ENCODE peak calls at places on chromosomes 4 and X, in ten cellular contexts. One of them, this sample, is unnamed.

GRCh38 chrX:10795721-10796120 is 175.3 kb upstream of the MID1 start:
- DNase-seq in choroid plexus epithelial cell: no peak
- DNase-seq in BJ: no peak
- DNase-seq in tibial nerve: no peak
- DNase-seq in cardiac fibroblast: peak
- DNase-seq in neural crest cell: no peak
- DNase-seq in CD14-positive monocyte: no peak
- DNase-seq in thoracic aorta: no peak
- DNase-seq in AG04450: no peak
- DNase-seq in GM23338: no peak
- DNase-seq in this sample: no peak

GRCh38 chr4:185879666-185880312 is 67.8 kb upstream of the SORBS2 start:
- DNase-seq in choroid plexus epithelial cell: no peak
- DNase-seq in BJ: no peak
- DNase-seq in tibial nerve: no peak
- DNase-seq in cardiac fibroblast: no peak
- DNase-seq in neural crest cell: no peak
- DNase-seq in CD14-positive monocyte: no peak
- DNase-seq in thoracic aorta: no peak
- DNase-seq in AG04450: no peak
- DNase-seq in GM23338: no peak
- DNase-seq in this sample: no peak

GRCh38 chr4:187711586-187711985 is 284.0 kb upstream of the ZFP42 start:
- DNase-seq in choroid plexus epithelial cell: no peak
- DNase-seq in BJ: no peak
- DNase-seq in tibial nerve: no peak
- DNase-seq in cardiac fibroblast: no peak
- DNase-seq in neural crest cell: no peak
- DNase-seq in CD14-positive monocyte: no peak
- DNase-seq in thoracic aorta: no peak
- DNase-seq in AG04450: no peak
- DNase-seq in GM23338: no peak
- DNase-seq in this sample: no peak

GRCh38 chr4:31727030-31727429 is 1006.9 kb downstream of the PCDH7 start:
- DNase-seq in choroid plexus epithelial cell: no peak
- DNase-seq in BJ: no peak
- DNase-seq in tibial nerve: no peak
- DNase-seq in cardiac fibroblast: no peak
- DNase-seq in neural crest cell: no peak
- DNase-seq in CD14-positive monocyte: no peak
- DNase-seq in thoracic aorta: no peak
- DNase-seq in AG04450: no peak
- DNase-seq in GM23338: no peak
- DNase-seq in this sample: no peak

GRCh38 chrX:82127228-82128123 is 925.6 kb downstream of the SH3BGRL start:
- DNase-seq in choroid plexus epithelial cell: no peak
- DNase-seq in BJ: no peak
- DNase-seq in tibial nerve: no peak
- DNase-seq in cardiac fibroblast: no peak
- DNase-seq in neural crest cell: no peak
- DNase-seq in CD14-positive monocyte: no peak
- DNase-seq in thoracic aorta: no peak
- DNase-seq in AG04450: no peak
- DNase-seq in GM23338: no peak
- DNase-seq in this sample: peak

GRCh38 chr4:31657859-31658258 is 937.7 kb downstream of the PCDH7 start:
- DNase-seq in choroid plexus epithelial cell: peak
- DNase-seq in BJ: peak
- DNase-seq in tibial nerve: no peak
- DNase-seq in cardiac fibroblast: peak
- DNase-seq in neural crest cell: no peak
- DNase-seq in CD14-positive monocyte: no peak
- DNase-seq in thoracic aorta: no peak
- DNase-seq in AG04450: no peak
- DNase-seq in GM23338: no peak
- DNase-seq in this sample: no peak

GRCh38 chrX:119423631-119424030 is 24.5 kb downstream of the SLC25A43 start:
- DNase-seq in choroid plexus epithelial cell: no peak
- DNase-seq in BJ: no peak
- DNase-seq in tibial nerve: no peak
- DNase-seq in cardiac fibroblast: peak
- DNase-seq in neural crest cell: no peak
- DNase-seq in CD14-positive monocyte: no peak
- DNase-seq in thoracic aorta: no peak
- DNase-seq in AG04450: no peak
- DNase-seq in GM23338: no peak
- DNase-seq in this sample: no peak

GRCh38 chrX:18895157-18895952 is 88.6 kb downstream of the PHKA2 start:
- DNase-seq in choroid plexus epithelial cell: peak
- DNase-seq in BJ: no peak
- DNase-seq in tibial nerve: no peak
- DNase-seq in cardiac fibroblast: peak
- DNase-seq in neural crest cell: no peak
- DNase-seq in CD14-positive monocyte: no peak
- DNase-seq in thoracic aorta: no peak
- DNase-seq in AG04450: no peak
- DNase-seq in GM23338: no peak
- DNase-seq in this sample: no peak

GRCh38 chrX:119721926-119722325 is 29.0 kb upstream of the SEPTIN6 start:
- DNase-seq in choroid plexus epithelial cell: no peak
- DNase-seq in BJ: no peak
- DNase-seq in tibial nerve: no peak
- DNase-seq in cardiac fibroblast: no peak
- DNase-seq in neural crest cell: no peak
- DNase-seq in CD14-positive monocyte: no peak
- DNase-seq in thoracic aorta: no peak
- DNase-seq in AG04450: no peak
- DNase-seq in GM23338: no peak
- DNase-seq in this sample: no peak

GRCh38 chr4:186029731-186030421 is 39.1 kb upstream of the TLR3 start:
- DNase-seq in choroid plexus epithelial cell: peak
- DNase-seq in BJ: peak
- DNase-seq in tibial nerve: peak
- DNase-seq in cardiac fibroblast: peak
- DNase-seq in neural crest cell: no peak
- DNase-seq in CD14-positive monocyte: no peak
- DNase-seq in thoracic aorta: peak
- DNase-seq in AG04450: no peak
- DNase-seq in GM23338: peak
- DNase-seq in this sample: no peak

GRCh38 chrX:108331126-108331909 is 106.9 kb downstream of the COL4A6 start:
- DNase-seq in choroid plexus epithelial cell: no peak
- DNase-seq in BJ: no peak
- DNase-seq in tibial nerve: no peak
- DNase-seq in cardiac fibroblast: no peak
- DNase-seq in neural crest cell: no peak
- DNase-seq in CD14-positive monocyte: no peak
- DNase-seq in thoracic aorta: no peak
- DNase-seq in AG04450: no peak
- DNase-seq in GM23338: no peak
- DNase-seq in this sample: no peak

GRCh38 chr4:170122252-170122651 is 32.5 kb upstream of the AADAT start:
- DNase-seq in choroid plexus epithelial cell: no peak
- DNase-seq in BJ: no peak
- DNase-seq in tibial nerve: no peak
- DNase-seq in cardiac fibroblast: no peak
- DNase-seq in neural crest cell: no peak
- DNase-seq in CD14-positive monocyte: no peak
- DNase-seq in thoracic aorta: no peak
- DNase-seq in AG04450: no peak
- DNase-seq in GM23338: no peak
- DNase-seq in this sample: no peak

DNA sequence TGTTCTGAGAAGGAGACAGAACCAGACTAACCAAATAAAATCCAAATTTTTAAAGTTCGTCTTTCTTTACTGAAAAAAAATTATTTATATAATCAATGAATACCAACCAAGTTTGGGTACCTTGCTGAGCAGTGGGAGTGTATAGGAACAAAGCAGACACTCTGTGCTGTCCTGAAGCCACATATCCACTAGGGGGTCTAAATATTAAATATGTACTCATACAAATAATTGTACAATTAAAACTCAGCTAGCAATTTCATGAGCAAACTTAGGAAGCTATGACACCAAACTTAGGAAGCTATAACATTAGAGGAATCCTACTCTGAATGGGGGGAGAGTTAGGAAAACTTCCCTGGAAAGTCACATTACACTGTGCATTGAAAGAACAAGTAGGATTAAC is 582.0 kb upstream of the EPHA5 start:
- DNase-seq in choroid plexus epithelial cell: peak
- DNase-seq in BJ: no peak
- DNase-seq in tibial nerve: no peak
- DNase-seq in cardiac fibroblast: peak
- DNase-seq in neural crest cell: no peak
- DNase-seq in CD14-positive monocyte: no peak
- DNase-seq in thoracic aorta: no peak
- DNase-seq in AG04450: no peak
- DNase-seq in GM23338: no peak
- DNase-seq in this sample: no peak
- TF ChIP-seq CTCF in choroid plexus epithelial cell: peak
- TF ChIP-seq CTCF in BJ: no peak
- TF ChIP-seq CTCF in tibial nerve: no peak
- TF ChIP-seq CTCF in cardiac fibroblast: peak
- TF ChIP-seq CTCF in neural crest cell: peak
- TF ChIP-seq CTCF in CD14-positive monocyte: no peak
- TF ChIP-seq CTCF in thoracic aorta: no peak
- TF ChIP-seq CTCF in AG04450: no peak
- TF ChIP-seq CTCF in GM23338: peak
- TF ChIP-seq CTCF in this sample: no peak

GRCh38 chr4:168866635-168867034 is 143.4 kb downstream of the CBR4 start:
- DNase-seq in choroid plexus epithelial cell: no peak
- DNase-seq in BJ: no peak
- DNase-seq in tibial nerve: no peak
- DNase-seq in cardiac fibroblast: no peak
- DNase-seq in neural crest cell: no peak
- DNase-seq in CD14-positive monocyte: no peak
- DNase-seq in thoracic aorta: no peak
- DNase-seq in AG04450: no peak
- DNase-seq in GM23338: no peak
- DNase-seq in this sample: no peak

GRCh38 chr4:168867128-168867527 is 142.9 kb downstream of the CBR4 start:
- DNase-seq in choroid plexus epithelial cell: no peak
- DNase-seq in BJ: no peak
- DNase-seq in tibial nerve: no peak
- DNase-seq in cardiac fibroblast: no peak
- DNase-seq in neural crest cell: no peak
- DNase-seq in CD14-positive monocyte: no peak
- DNase-seq in thoracic aorta: no peak
- DNase-seq in AG04450: no peak
- DNase-seq in GM23338: no peak
- DNase-seq in this sample: no peak

GRCh38 chr4:168865854-168866253 is 144.2 kb downstream of the CBR4 start:
- DNase-seq in choroid plexus epithelial cell: no peak
- DNase-seq in BJ: no peak
- DNase-seq in tibial nerve: no peak
- DNase-seq in cardiac fibroblast: no peak
- DNase-seq in neural crest cell: no peak
- DNase-seq in CD14-positive monocyte: no peak
- DNase-seq in thoracic aorta: no peak
- DNase-seq in AG04450: no peak
- DNase-seq in GM23338: no peak
- DNase-seq in this sample: no peak

GRCh38 chr4:168863719-168864632 is 146.1 kb downstream of the CBR4 start:
- DNase-seq in choroid plexus epithelial cell: no peak
- DNase-seq in BJ: no peak
- DNase-seq in tibial nerve: no peak
- DNase-seq in cardiac fibroblast: no peak
- DNase-seq in neural crest cell: no peak
- DNase-seq in CD14-positive monocyte: no peak
- DNase-seq in thoracic aorta: no peak
- DNase-seq in AG04450: no peak
- DNase-seq in GM23338: no peak
- DNase-seq in this sample: no peak

GRCh38 chr4:168864831-168865541 is 145.1 kb downstream of the CBR4 start:
- DNase-seq in choroid plexus epithelial cell: peak
- DNase-seq in BJ: no peak
- DNase-seq in tibial nerve: no peak
- DNase-seq in cardiac fibroblast: peak
- DNase-seq in neural crest cell: no peak
- DNase-seq in CD14-positive monocyte: no peak
- DNase-seq in thoracic aorta: no peak
- DNase-seq in AG04450: no peak
- DNase-seq in GM23338: peak
- DNase-seq in this sample: no peak
- TF ChIP-seq CTCF in choroid plexus epithelial cell: peak
- TF ChIP-seq CTCF in BJ: peak
- TF ChIP-seq CTCF in tibial nerve: no peak
- TF ChIP-seq CTCF in cardiac fibroblast: peak
- TF ChIP-seq CTCF in neural crest cell: peak
- TF ChIP-seq CTCF in CD14-positive monocyte: no peak
- TF ChIP-seq CTCF in thoracic aorta: no peak
- TF ChIP-seq CTCF in AG04450: peak
- TF ChIP-seq CTCF in GM23338: peak
- TF ChIP-seq CTCF in this sample: no peak

DNA sequence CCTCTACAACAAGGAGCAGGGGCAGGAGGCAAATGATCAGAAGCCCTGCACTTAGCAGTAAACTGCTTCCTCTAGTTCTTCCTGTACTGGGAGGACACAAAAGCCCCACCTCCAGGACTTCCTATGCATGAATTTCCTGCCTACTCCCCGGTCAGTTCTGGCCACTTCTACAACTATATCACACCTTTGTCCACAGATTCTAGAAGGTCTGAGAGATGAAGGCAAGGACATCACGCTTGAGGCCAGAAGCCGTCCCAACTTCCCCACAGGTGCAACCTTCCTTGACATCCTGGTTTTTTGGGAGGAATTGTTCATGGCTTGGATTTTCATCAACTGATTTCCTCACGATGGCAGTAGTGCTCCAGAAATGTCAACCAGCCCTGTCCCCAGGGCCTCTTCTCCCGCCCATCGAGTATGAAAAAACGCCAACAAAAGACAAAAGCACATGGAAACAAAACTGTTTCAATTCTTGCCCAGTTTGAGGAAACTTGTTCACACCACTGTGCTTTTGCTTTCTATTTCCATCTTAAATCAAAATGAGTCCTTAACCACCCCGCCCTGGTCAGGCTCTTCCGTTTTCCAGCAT is 206.5 kb upstream of the STK26 start:
- DNase-seq in choroid plexus epithelial cell: no peak
- DNase-seq in BJ: no peak
- DNase-seq in tibial nerve: no peak
- DNase-seq in cardiac fibroblast: no peak
- DNase-seq in neural crest cell: no peak
- DNase-seq in CD14-positive monocyte: peak
- DNase-seq in thoracic aorta: no peak
- DNase-seq in AG04450: no peak
- DNase-seq in GM23338: no peak
- DNase-seq in this sample: peak
- TF ChIP-seq CTCF in choroid plexus epithelial cell: no peak
- TF ChIP-seq CTCF in BJ: peak
- TF ChIP-seq CTCF in tibial nerve: peak
- TF ChIP-seq CTCF in cardiac fibroblast: no peak
- TF ChIP-seq CTCF in neural crest cell: no peak
- TF ChIP-seq CTCF in CD14-positive monocyte: peak
- TF ChIP-seq CTCF in thoracic aorta: no peak
- TF ChIP-seq CTCF in AG04450: no peak
- TF ChIP-seq CTCF in GM23338: no peak
- TF ChIP-seq CTCF in this sample: no peak

DNA sequence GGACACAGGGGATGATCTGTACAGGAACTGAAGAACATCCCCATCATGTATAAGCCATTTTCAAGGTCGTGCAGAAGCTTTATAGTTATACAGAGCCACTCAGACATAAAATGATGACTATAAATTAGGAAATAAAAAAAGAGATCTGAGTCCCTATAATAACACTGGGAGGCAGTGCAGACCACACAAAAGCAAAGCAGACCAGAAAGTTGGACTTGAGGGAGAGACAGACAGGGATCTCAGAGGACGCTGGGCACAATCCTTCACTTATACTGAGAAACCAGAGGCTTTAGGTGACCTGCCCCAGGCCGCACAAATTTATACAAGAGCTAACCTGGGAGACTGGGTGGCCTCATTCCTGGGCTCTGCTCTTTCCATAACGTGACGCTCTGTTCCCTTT is 70.5 kb downstream of the HADH start:
- DNase-seq in choroid plexus epithelial cell: peak
- DNase-seq in BJ: no peak
- DNase-seq in tibial nerve: no peak
- DNase-seq in cardiac fibroblast: peak
- DNase-seq in neural crest cell: no peak
- DNase-seq in CD14-positive monocyte: no peak
- DNase-seq in thoracic aorta: no peak
- DNase-seq in AG04450: peak
- DNase-seq in GM23338: peak
- DNase-seq in this sample: no peak
- TF ChIP-seq CTCF in choroid plexus epithelial cell: peak
- TF ChIP-seq CTCF in BJ: no peak
- TF ChIP-seq CTCF in tibial nerve: peak
- TF ChIP-seq CTCF in cardiac fibroblast: peak
- TF ChIP-seq CTCF in neural crest cell: peak
- TF ChIP-seq CTCF in CD14-positive monocyte: no peak
- TF ChIP-seq CTCF in thoracic aorta: no peak
- TF ChIP-seq CTCF in AG04450: peak
- TF ChIP-seq CTCF in GM23338: peak
- TF ChIP-seq CTCF in this sample: peak